ENCODE peak calls at places on chromosomes 5 and 9, in eight cellular contexts. S, Z, U, W, T, D, M and Q are unnamed samples.

GRCh38 chr5:2007906-2008437 is 125.2 kb upstream of the IRX4 start:
- DNase-seq in W (no peak), T (no peak), D (no peak), M (peak; percentile 81), Z (peak; percentile 51), U (peak; percentile 34), S (no peak), Q (no peak)

GRCh38 chr9:73269430-73270101 is 117.9 kb downstream of the ANXA1 start:
- DNase-seq in T (no peak), U (peak; percentile 32), S (no peak), Z (no peak), D (no peak), W (peak; percentile 29), M (no peak), Q (no peak)

GRCh38 chr5:52769061-52769460 is 18.7 kb upstream of the ITGA1 start:
- DNase-seq in T (no peak), D (no peak), W (no peak), Z (no peak), S (no peak), U (no peak), M (no peak), Q (no peak)

GRCh38 chr5:118447350-118447749 is 541.0 kb downstream of the DTWD2 start:
- DNase-seq in T (no peak), M (no peak), U (peak; percentile 68), Z (no peak), W (no peak), S (no peak), D (no peak), Q (no peak)

GRCh38 chr5:119368238-119368630 is 12.4 kb downstream of the TNFAIP8 start:
- DNase-seq in U (no peak), D (no peak), Z (no peak), W (no peak), T (no peak), M (no peak), S (no peak), Q (no peak)

GRCh38 chr5:132389453-132390286 is 20.2 kb downstream of the SLC22A5 start:
- DNase-seq in T (no peak), D (no peak), Z (no peak), M (no peak), U (peak; percentile 100), W (peak; percentile 93), S (no peak), Q (no peak)

GRCh38 chr5:10667431-10668057 is 93.5 kb downstream of the DAP start:
- DNase-seq in W (no peak), T (no peak), M (no peak), Z (no peak), S (no peak), U (no peak), D (no peak), Q (no peak)

GRCh38 chr9:28976684-28977083 is 1403.4 kb upstream of the C9orf72 start:
- DNase-seq in U (no peak), D (no peak), W (no peak), Z (no peak), S (no peak), M (no peak), T (no peak), Q (no peak)

GRCh38 chr5:81425569-81425968 is 31.6 kb upstream of the ACOT12 start:
- DNase-seq in D (no peak), U (no peak), Z (no peak), T (no peak), M (no peak), S (no peak), W (peak; percentile 40), Q (no peak)

GRCh38 chr9:90095682-90096081 is 490.9 kb downstream of the GADD45G start:
- DNase-seq in T (peak; percentile 73), Z (no peak), S (no peak), M (no peak), D (no peak), W (no peak), U (no peak), Q (no peak)

GRCh38 chr5:138963763-138964371 is 88.7 kb upstream of the LRRTM2 start:
- DNase-seq in Z (no peak), M (no peak), S (no peak), T (peak; percentile 20), D (no peak), W (no peak), U (no peak), Q (peak; percentile 28)

GRCh38 chr5:132840896-132841818 is 10.7 kb upstream of the SHROOM1 start:
- DNase-seq in S (peak; percentile 13), D (no peak), U (peak; percentile 59), Z (no peak), T (no peak), M (no peak), W (no peak), Q (peak; percentile 79)

GRCh38 chr5:18507114-18507513 is 872.9 kb downstream of the TAF11L14 start:
- DNase-seq in W (no peak), T (no peak), S (no peak), D (no peak), Z (no peak), U (peak; percentile 77), M (no peak), Q (no peak)

GRCh38 chr5:96582343-96582742 is 79.8 kb upstream of the CAST start:
- DNase-seq in U (no peak), S (no peak), D (no peak), W (no peak), Z (no peak), T (no peak), M (no peak), Q (no peak)

GRCh38 chr5:170565077-170565476 is 61.3 kb downstream of the KCNIP1 start:
- DNase-seq in T (no peak), D (no peak), U (no peak), W (no peak), M (no peak), S (no peak), Z (no peak), Q (no peak)

GRCh38 chr9:109121218-109121796 is 1.6 kb upstream of the TMEM245 start:
- DNase-seq in D (no peak), Z (no peak), W (no peak), U (no peak), S (no peak), M (no peak), T (no peak), Q (no peak)

GRCh38 chr5:180281706-180282105 is 10.2 kb downstream of the MAPK9 start:
- DNase-seq in M (no peak), S (no peak), U (no peak), D (no peak), T (no peak), Z (no peak), W (no peak), Q (no peak)
- TF ChIP-seq CTCF in M (no peak), S (no peak), U (no peak), D (no peak), T (no peak), Z (no peak), W (no peak), Q (no peak)

GRCh38 chr9:120473626-120474025 is 106.3 kb downstream of the CDK5RAP2 start:
- DNase-seq in D (no peak), S (no peak), W (no peak), T (no peak), M (no peak), U (no peak), Z (no peak), Q (no peak)

GRCh38 chr9:120477534-120478001 is 102.4 kb downstream of the CDK5RAP2 start:
- DNase-seq in W (peak; percentile 63), Z (peak; percentile 42), T (peak; percentile 56), U (peak; percentile 51), M (no peak), D (peak; percentile 33), S (peak; percentile 64), Q (no peak)

GRCh38 chr9:120474579-120475243 is 105.3 kb downstream of the CDK5RAP2 start:
- DNase-seq in S (no peak), W (no peak), D (no peak), M (no peak), T (no peak), Z (no peak), U (no peak), Q (no peak)

GRCh38 chr9:120478208-120478607 is 101.8 kb downstream of the CDK5RAP2 start:
- DNase-seq in D (no peak), M (no peak), T (no peak), U (no peak), W (peak; percentile 16), Z (no peak), S (no peak), Q (no peak)

GRCh38 chr9:120475341-120475740 is 104.6 kb downstream of the CDK5RAP2 start:
- DNase-seq in W (no peak), Z (no peak), D (no peak), T (no peak), M (no peak), S (no peak), U (no peak), Q (no peak)
- H3K4me1 ChIP-seq in W (peaks cover 19% of the 10 kb centered on the region), Z (peaks cover 26% of the 10 kb centered on the region), D (no peaks in the 10 kb centered on the region), T (peaks cover 7% of the 10 kb centered on the region), M (peaks cover 26% of the 10 kb centered on the region), S (peaks cover 12% of the 10 kb centered on the region), U (no peaks in the 10 kb centered on the region), Q (peaks cover 14% of the 10 kb centered on the region)

DNA sequence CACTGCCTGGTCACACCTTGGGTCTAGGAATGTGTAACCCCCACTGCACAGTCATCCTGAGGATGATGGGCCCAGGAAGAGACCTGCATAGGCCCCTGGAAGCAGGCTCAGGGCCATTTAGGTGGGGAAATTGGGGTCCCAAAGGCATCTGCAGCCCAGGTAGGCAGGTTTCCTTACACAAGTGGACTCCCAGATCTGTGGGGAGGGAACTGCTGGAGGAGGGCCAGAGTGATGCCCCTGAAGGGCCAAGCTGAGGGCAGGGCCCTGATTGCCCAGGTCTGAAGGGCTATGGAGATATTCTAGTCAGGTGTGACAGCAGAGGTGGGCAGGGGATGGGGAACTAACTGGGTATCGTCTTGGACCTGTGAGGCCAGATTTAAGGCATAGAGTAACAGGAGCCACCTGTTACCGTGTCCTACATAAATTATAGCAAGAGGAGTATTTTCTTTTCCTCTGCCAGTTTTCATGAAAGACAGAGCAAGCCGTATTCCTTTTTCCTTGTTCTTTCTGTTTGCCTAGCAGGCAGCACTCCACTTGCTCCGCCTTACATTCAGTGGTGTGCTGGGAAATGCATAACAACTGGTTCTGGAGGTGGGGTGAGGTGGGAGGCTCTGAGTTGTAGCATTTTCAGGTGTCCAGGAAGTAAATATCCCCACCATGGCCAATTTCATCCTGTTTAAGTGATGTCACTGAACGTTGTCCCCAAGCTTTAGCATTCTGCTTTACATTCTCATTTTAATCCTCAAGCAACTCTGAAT is 41.3 kb downstream of the PPARGC1B start:
- DNase-seq in Z (no peak), W (no peak), T (no peak), M (no peak), D (no peak), S (no peak), U (no peak), Q (no peak)
- TF ChIP-seq CTCF in Z (no peak), W (no peak), T (no peak), M (no peak), D (no peak), S (no peak), U (no peak), Q (no peak)

DNA sequence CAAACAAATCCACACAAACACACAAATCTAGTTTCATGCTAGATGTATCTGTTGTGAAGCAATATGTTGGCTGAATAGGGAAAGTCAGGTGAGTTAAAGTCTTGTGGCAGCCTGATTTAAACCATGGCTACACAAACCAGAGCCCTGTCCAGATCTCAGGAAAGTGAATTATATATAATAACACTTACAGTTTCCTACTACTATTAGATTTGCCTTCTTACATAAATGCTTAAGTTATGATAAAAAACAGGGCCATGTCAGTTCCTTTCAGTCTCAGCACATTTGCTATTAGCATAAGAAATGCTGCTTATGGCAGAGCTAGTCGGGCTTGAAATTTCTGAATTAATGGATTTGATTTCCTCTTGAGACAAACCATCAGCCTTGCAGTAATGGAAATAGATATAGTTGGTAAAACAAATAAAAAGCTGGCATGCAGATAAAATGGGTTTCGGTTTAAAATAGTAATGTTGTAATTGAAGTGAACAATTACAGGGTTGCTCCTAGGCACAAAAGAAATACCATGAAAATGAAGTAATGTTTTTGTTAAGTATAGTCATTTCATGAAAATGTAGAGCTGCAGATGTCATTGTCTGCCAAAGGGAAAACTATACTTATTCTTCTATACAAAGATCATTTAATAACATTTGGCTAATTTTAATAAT is 664.2 kb upstream of the ZNF608 start:
- DNase-seq in S (no peak), U (peak; percentile 86), M (no peak), T (no peak), D (no peak), W (no peak), Z (no peak), Q (no peak)
- H3K4me1 ChIP-seq in S (peaks cover 63% of the 10 kb centered on the region), U (peaks cover 40% of the 10 kb centered on the region), M (peaks cover 45% of the 10 kb centered on the region), T (peaks cover 56% of the 10 kb centered on the region), D (peaks cover 26% of the 10 kb centered on the region), W (peaks cover 37% of the 10 kb centered on the region), Z (peaks cover 48% of the 10 kb centered on the region), Q (peaks cover 39% of the 10 kb centered on the region)